ENCODE peak calls at places on chromosomes 6 and 20, in ten cellular contexts. O is AG09309, J is left lung, H is HFFc6, Y is A549, P is fibroblast of mammary gland, B is WTC11, A is B cell, T is fibroblast of lung, C is prostate gland. X is an unnamed sample.

GRCh38 chr6:163260111-163260895 is 154.2 kb upstream of the QKI start:
- DNase-seq in O (no peak), P (peak; percentile 15), Y (no peak), J (no peak), C (no peak), T (peak; percentile 14), B (peak; percentile 60), A (no peak), H (no peak), X (no peak)

GRCh38 chr6:164106345-164106769 is 691.8 kb downstream of the QKI start:
- DNase-seq in Y (peak; percentile 17), H (no peak), J (no peak), P (peak; percentile 14), A (no peak), C (no peak), O (no peak), T (no peak), B (peak; percentile 73), X (no peak)

GRCh38 chr6:142569676-142570075 is 267.9 kb downstream of the ADGRG6 start:
- DNase-seq in H (no peak), P (no peak), T (no peak), C (no peak), O (no peak), B (no peak), A (no peak), J (no peak), Y (no peak), X (no peak)

GRCh38 chr6:145749632-145750031 is 14.3 kb upstream of the EPM2A start:
- DNase-seq in H (peak; percentile 89), B (no peak), C (no peak), J (no peak), O (peak; percentile 52), T (peak; percentile 83), A (no peak), P (peak; percentile 84), Y (peak; percentile 49), X (no peak)

GRCh38 chr6:139230421-139230840 is 61.4 kb downstream of the TXLNB start:
- DNase-seq in Y (peak; percentile 10), T (peak; percentile 62), J (no peak), O (no peak), P (peak; percentile 55), H (peak; percentile 28), A (no peak), C (peak; percentile 15), B (no peak), X (no peak)

GRCh38 chr20:47929368-47930115 is 144.3 kb upstream of the SULF2 start:
- DNase-seq in P (peak; percentile 89), H (no peak), A (no peak), Y (no peak), T (peak; percentile 42), J (no peak), O (peak; percentile 59), B (no peak), C (no peak), X (no peak)

GRCh38 chr6:68655028-68655427 is 19.9 kb downstream of the ADGRB3 start:
- DNase-seq in T (no peak), Y (no peak), P (no peak), H (no peak), J (no peak), C (no peak), B (no peak), A (no peak), O (no peak), X (no peak)

GRCh38 chr6:23175391-23175790 is 606.0 kb downstream of the HDGFL1 start:
- DNase-seq in B (no peak), A (no peak), P (peak; percentile 82), C (no peak), J (no peak), O (peak; percentile 46), Y (no peak), T (peak; percentile 84), H (no peak), X (no peak)

GRCh38 chr6:163944897-163945296 is 530.4 kb downstream of the QKI start:
- DNase-seq in B (peak; percentile 29), T (no peak), O (no peak), Y (no peak), H (no peak), A (no peak), C (no peak), J (no peak), P (no peak), X (no peak)

GRCh38 chr20:49340161-49340966 is 62.5 kb upstream of the ZNFX1 start:
- DNase-seq in J (no peak), P (peak; percentile 7), H (peak; percentile 30), Y (no peak), B (no peak), A (no peak), T (no peak), O (no peak), C (no peak), X (no peak)

GRCh38 chr20:22333885-22334545 is 250.4 kb downstream of the FOXA2 start:
- DNase-seq in O (peak; percentile 10), B (peak; percentile 75), H (peak; percentile 24), A (peak; percentile 64), C (peak; percentile 42), T (peak; percentile 63), J (peak; percentile 46), Y (peak; percentile 81), P (peak; percentile 66), X (peak; percentile 28)

GRCh38 chr6:127902933-127903332 is 2.1 kb upstream of the THEMIS start:
- DNase-seq in Y (no peak), H (no peak), J (no peak), O (no peak), A (no peak), C (no peak), T (no peak), P (no peak), B (no peak), X (no peak)

GRCh38 chr6:21426841-21427490 is 166.6 kb upstream of the SOX4 start:
- DNase-seq in H (no peak), B (no peak), O (peak; percentile 14), Y (peak; percentile 2), P (peak; percentile 16), C (no peak), T (peak; percentile 36), A (no peak), J (no peak), X (no peak)

GRCh38 chr20:50584687-50585086 is 74.5 kb downstream of the PTPN1 start:
- DNase-seq in C (no peak), J (no peak), Y (no peak), O (no peak), B (no peak), T (no peak), A (no peak), P (peak; percentile 53), H (no peak), X (no peak)

GRCh38 chr6:133549252-133549925 is 308.2 kb downstream of the EYA4 start:
- DNase-seq in A (no peak), Y (peak; percentile 51), C (no peak), J (no peak), O (no peak), B (no peak), P (no peak), H (no peak), T (no peak), X (no peak)

GRCh38 chr6:50821431-50822077 is 2.9 kb downstream of the TFAP2B start:
- DNase-seq in P (no peak), O (no peak), A (no peak), Y (no peak), B (no peak), J (no peak), C (no peak), T (no peak), H (no peak), X (no peak)

GRCh38 chr6:6905961-6906518 is 201.7 kb upstream of the RREB1 start:
- DNase-seq in O (no peak), C (no peak), P (no peak), B (no peak), J (no peak), T (no peak), H (no peak), Y (no peak), A (no peak), X (no peak)

GRCh38 chr20:49323622-49324238 is 45.9 kb upstream of the ZNFX1 start:
- DNase-seq in A (no peak), T (peak; percentile 62), B (no peak), Y (peak; percentile 47), H (peak; percentile 63), J (no peak), P (peak; percentile 72), O (peak; percentile 57), C (peak; percentile 40), X (no peak)

GRCh38 chr6:156977527-156978291 is 200.5 kb downstream of the ARID1B start:
- DNase-seq in A (no peak), Y (no peak), O (no peak), P (peak; percentile 77), T (peak; percentile 53), J (no peak), H (no peak), C (peak; percentile 77), B (no peak), X (no peak)

DNA sequence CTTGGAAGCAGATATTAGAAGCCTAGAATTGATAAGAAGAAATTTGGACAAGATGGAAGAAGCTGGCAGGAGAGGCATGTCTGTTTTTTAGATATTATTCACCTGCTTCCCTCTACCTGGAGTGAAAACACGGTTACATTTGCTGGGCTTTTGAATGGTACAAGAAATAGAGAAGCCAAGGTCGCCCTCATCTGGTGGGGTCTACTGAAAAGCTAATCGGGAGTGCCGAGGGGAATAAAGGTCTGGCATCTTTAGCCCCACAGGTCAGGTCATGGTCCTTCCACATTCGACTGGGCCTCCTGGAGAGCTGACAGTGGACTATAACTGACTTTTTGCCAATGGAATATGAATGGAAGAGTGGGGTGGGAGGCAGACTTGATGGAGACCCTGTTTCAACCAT is 4.6 kb upstream of the C2 start:
- DNase-seq in C (no peak), O (no peak), B (peak; percentile 50), Y (no peak), A (peak; percentile 35), J (no peak), P (peak; percentile 29), T (no peak), H (no peak), X (no peak)
- TF ChIP-seq CTCF in C (no peak), O (no peak), B (no peak), Y (no peak), A (no peak), J (peak; percentile 14), P (peak; percentile 17), T (peak; percentile 3), H (no peak), X (no peak)

GRCh38 chr6:14046476-14047068 is 71.0 kb upstream of the CD83 start:
- DNase-seq in J (no peak), B (peak; percentile 51), H (peak; percentile 28), A (peak; percentile 63), P (peak; percentile 61), O (no peak), T (peak; percentile 51), C (peak; percentile 21), Y (peak; percentile 54), X (no peak)
- TF ChIP-seq CTCF in J (peak; percentile 54), B (peak; percentile 36), H (peak; percentile 81), A (peak; percentile 81), P (peak; percentile 89), O (peak; percentile 83), T (peak; percentile 87), C (peak; percentile 45), Y (peak; percentile 54), X (no peak)

GRCh38 chr20:62141397-62142251 is 1.6 kb downstream of the PSMA7 start:
- DNase-seq in A (no peak), J (no peak), H (no peak), P (peak; percentile 54), O (peak; percentile 18), C (no peak), Y (peak; percentile 45), B (no peak), T (peak; percentile 46), X (no peak)
- TF ChIP-seq CTCF in A (no peak), J (no peak), H (peak; percentile 69), P (peak; percentile 40), O (peak; percentile 56), C (peak; percentile 29), Y (peak; percentile 36), B (no peak), T (peak; percentile 48), X (no peak)

GRCh38 chr20:25511183-25511582 is 74.1 kb downstream of the NINL start:
- DNase-seq in Y (no peak), O (no peak), J (no peak), H (no peak), A (no peak), P (no peak), T (no peak), B (no peak), C (no peak), X (no peak)
- TF ChIP-seq CTCF in Y (no peak), O (no peak), J (no peak), H (no peak), A (no peak), P (no peak), T (no peak), B (no peak), C (no peak), X (no peak)

X was measured in omental fat pad.